ENCODE peak calls at places on chromosomes 6 and 20, in six cellular contexts. One of them, this sample, is unnamed.

GRCh38 chr6:154786144-154786868 is 53.1 kb downstream of the SCAF8 start:
- DNase-seq in GM12878: no peak
- DNase-seq in stomach: no peak
- DNase-seq in spleen: no peak
- DNase-seq in breast epithelium: no peak
- DNase-seq in GM23338: no peak
- DNase-seq in this sample: no peak

GRCh38 chr20:60389441-60389840 is 431.2 kb downstream of the CDH26 start:
- DNase-seq in GM12878: no peak
- DNase-seq in stomach: no peak
- DNase-seq in spleen: no peak
- DNase-seq in breast epithelium: no peak
- DNase-seq in GM23338: no peak
- DNase-seq in this sample: no peak

GRCh38 chr6:43768983-43769525 is 957 bp upstream of the VEGFA start:
- DNase-seq in GM12878: no peak
- DNase-seq in stomach: no peak
- DNase-seq in spleen: peak
- DNase-seq in breast epithelium: no peak
- DNase-seq in GM23338: no peak
- DNase-seq in this sample: peak

GRCh38 chr6:47371139-47371874 is 61.6 kb upstream of the TNFRSF21 start:
- DNase-seq in GM12878: no peak
- DNase-seq in stomach: no peak
- DNase-seq in spleen: no peak
- DNase-seq in breast epithelium: no peak
- DNase-seq in GM23338: peak
- DNase-seq in this sample: no peak

GRCh38 chr6:30981942-30982772 is 1.4 kb upstream of the MUC21 start:
- DNase-seq in GM12878: no peak
- DNase-seq in stomach: peak
- DNase-seq in spleen: no peak
- DNase-seq in breast epithelium: no peak
- DNase-seq in GM23338: peak
- DNase-seq in this sample: no peak

GRCh38 chr20:1462834-1463233 is 3.8 kb downstream of the NSFL1C start:
- DNase-seq in GM12878: peak
- DNase-seq in stomach: no peak
- DNase-seq in spleen: no peak
- DNase-seq in breast epithelium: no peak
- DNase-seq in GM23338: no peak
- DNase-seq in this sample: no peak

GRCh38 chr6:11083491-11083890 is 10.1 kb upstream of the SMIM13 start:
- DNase-seq in GM12878: no peak
- DNase-seq in stomach: no peak
- DNase-seq in spleen: no peak
- DNase-seq in breast epithelium: no peak
- DNase-seq in GM23338: no peak
- DNase-seq in this sample: no peak

GRCh38 chr6:7640607-7641577 is 50.9 kb downstream of the SNRNP48 start:
- DNase-seq in GM12878: no peak
- DNase-seq in stomach: no peak
- DNase-seq in spleen: no peak
- DNase-seq in breast epithelium: no peak
- DNase-seq in GM23338: peak
- DNase-seq in this sample: no peak

GRCh38 chr6:27601668-27602254 is 128.9 kb upstream of the ZNF184 start:
- DNase-seq in GM12878: no peak
- DNase-seq in stomach: no peak
- DNase-seq in spleen: no peak
- DNase-seq in breast epithelium: no peak
- DNase-seq in GM23338: peak
- DNase-seq in this sample: no peak

GRCh38 chr20:3560578-3560977 is 89.8 kb downstream of the ATRN start:
- DNase-seq in GM12878: no peak
- DNase-seq in stomach: no peak
- DNase-seq in spleen: no peak
- DNase-seq in breast epithelium: no peak
- DNase-seq in GM23338: no peak
- DNase-seq in this sample: no peak

GRCh38 chr20:10313215-10313614 is 94.6 kb downstream of the SNAP25 start:
- DNase-seq in GM12878: no peak
- DNase-seq in stomach: no peak
- DNase-seq in spleen: no peak
- DNase-seq in breast epithelium: no peak
- DNase-seq in GM23338: no peak
- DNase-seq in this sample: no peak

DNA sequence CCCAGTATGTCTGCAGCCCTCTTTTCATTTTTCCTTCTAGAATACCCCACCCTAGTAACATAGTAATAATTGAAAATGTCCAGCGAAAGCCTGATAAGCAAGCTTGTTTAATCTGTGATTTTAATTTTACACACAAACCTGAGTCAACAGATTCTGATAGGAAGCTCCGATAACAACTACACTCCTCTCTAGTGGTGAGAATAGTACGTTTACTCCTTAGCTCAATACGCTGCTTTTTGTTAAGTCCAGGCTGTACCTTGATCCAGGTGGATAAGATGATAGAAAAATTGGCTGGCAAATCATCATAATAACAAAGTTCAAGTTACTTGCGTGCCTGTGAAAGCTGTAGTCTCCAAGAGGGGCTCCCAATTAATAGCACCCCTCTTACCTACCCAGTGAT is 25.5 kb upstream of the DCBLD1 start:
- DNase-seq in GM12878: no peak
- DNase-seq in stomach: no peak
- DNase-seq in spleen: no peak
- DNase-seq in breast epithelium: no peak
- DNase-seq in GM23338: no peak
- DNase-seq in this sample: no peak
- TF ChIP-seq POLR2AphosphoS5 in GM12878: no peak
- TF ChIP-seq POLR2AphosphoS5 in stomach: no peak
- TF ChIP-seq POLR2AphosphoS5 in spleen: no peak
- TF ChIP-seq POLR2AphosphoS5 in breast epithelium: no peak
- TF ChIP-seq POLR2AphosphoS5 in GM23338: no peak
- TF ChIP-seq POLR2AphosphoS5 in this sample: no peak

DNA sequence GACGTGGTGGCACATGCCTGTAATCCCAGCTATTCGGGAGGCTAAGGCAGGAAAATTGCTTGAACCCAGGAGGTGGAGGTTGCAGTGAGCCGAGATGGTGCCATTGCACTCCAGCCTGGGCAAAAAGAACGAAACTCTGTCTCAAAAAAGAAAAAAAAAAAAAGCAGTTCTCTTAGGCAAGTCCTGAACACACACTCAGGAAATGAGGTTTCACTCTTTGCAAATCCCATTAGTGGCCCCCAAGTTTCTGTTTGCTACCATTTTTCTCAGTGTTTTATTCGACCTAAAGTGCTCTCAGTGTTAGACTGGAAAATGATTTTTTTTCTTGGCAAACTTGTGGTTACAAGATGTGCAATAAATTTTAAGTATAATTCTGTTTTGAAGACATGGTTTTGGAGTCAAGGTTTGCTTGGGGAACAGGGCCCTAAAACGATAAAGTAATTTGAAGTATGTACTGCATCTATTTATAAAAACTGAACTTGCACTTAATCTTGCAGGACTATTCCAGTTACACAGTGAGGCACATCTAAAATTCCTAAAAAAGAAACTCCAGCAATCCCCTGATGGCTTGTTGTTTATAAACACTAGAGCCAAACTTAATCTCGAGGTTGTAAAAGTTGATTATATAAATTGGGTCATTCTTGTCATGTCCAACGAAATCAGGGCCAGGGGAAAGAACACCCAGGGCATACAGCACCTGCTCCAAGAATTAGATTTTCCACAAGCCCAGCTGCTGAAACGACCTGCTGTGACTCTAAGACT is 42.6 kb downstream of the MAP1LC3A start:
- DNase-seq in GM12878: no peak
- DNase-seq in stomach: no peak
- DNase-seq in spleen: no peak
- DNase-seq in breast epithelium: no peak
- DNase-seq in GM23338: no peak
- DNase-seq in this sample: no peak
- TF ChIP-seq POLR2AphosphoS5 in GM12878: no peak
- TF ChIP-seq POLR2AphosphoS5 in stomach: peak
- TF ChIP-seq POLR2AphosphoS5 in spleen: no peak
- TF ChIP-seq POLR2AphosphoS5 in breast epithelium: no peak
- TF ChIP-seq POLR2AphosphoS5 in GM23338: no peak
- TF ChIP-seq POLR2AphosphoS5 in this sample: peak

GRCh38 chr6:53741417-53741816 is 53.4 kb upstream of the LRRC1 start:
- DNase-seq in GM12878: no peak
- DNase-seq in stomach: no peak
- DNase-seq in spleen: no peak
- DNase-seq in breast epithelium: no peak
- DNase-seq in GM23338: peak
- DNase-seq in this sample: no peak
- TF ChIP-seq POLR2AphosphoS5 in GM12878: no peak
- TF ChIP-seq POLR2AphosphoS5 in stomach: no peak
- TF ChIP-seq POLR2AphosphoS5 in spleen: no peak
- TF ChIP-seq POLR2AphosphoS5 in breast epithelium: no peak
- TF ChIP-seq POLR2AphosphoS5 in GM23338: no peak
- TF ChIP-seq POLR2AphosphoS5 in this sample: no peak

GRCh38 chr6:90078513-90079289 is 184.4 kb downstream of the GJA10 start:
- DNase-seq in GM12878: no peak
- DNase-seq in stomach: no peak
- DNase-seq in spleen: no peak
- DNase-seq in breast epithelium: no peak
- DNase-seq in GM23338: peak
- DNase-seq in this sample: no peak
- TF ChIP-seq POLR2AphosphoS5 in GM12878: no peak
- TF ChIP-seq POLR2AphosphoS5 in stomach: no peak
- TF ChIP-seq POLR2AphosphoS5 in spleen: no peak
- TF ChIP-seq POLR2AphosphoS5 in breast epithelium: no peak
- TF ChIP-seq POLR2AphosphoS5 in GM23338: no peak
- TF ChIP-seq POLR2AphosphoS5 in this sample: no peak

GRCh38 chr20:11675920-11676617 is 241.6 kb upstream of the BTBD3 start:
- DNase-seq in GM12878: no peak
- DNase-seq in stomach: no peak
- DNase-seq in spleen: no peak
- DNase-seq in breast epithelium: no peak
- DNase-seq in GM23338: no peak
- DNase-seq in this sample: no peak

GRCh38 chr20:11672959-11673358 is 244.7 kb upstream of the BTBD3 start:
- DNase-seq in GM12878: no peak
- DNase-seq in stomach: no peak
- DNase-seq in spleen: no peak
- DNase-seq in breast epithelium: no peak
- DNase-seq in GM23338: no peak
- DNase-seq in this sample: no peak

GRCh38 chr20:11676618-11677289 is 240.9 kb upstream of the BTBD3 start:
- DNase-seq in GM12878: no peak
- DNase-seq in stomach: no peak
- DNase-seq in spleen: no peak
- DNase-seq in breast epithelium: no peak
- DNase-seq in GM23338: peak
- DNase-seq in this sample: no peak

DNA sequence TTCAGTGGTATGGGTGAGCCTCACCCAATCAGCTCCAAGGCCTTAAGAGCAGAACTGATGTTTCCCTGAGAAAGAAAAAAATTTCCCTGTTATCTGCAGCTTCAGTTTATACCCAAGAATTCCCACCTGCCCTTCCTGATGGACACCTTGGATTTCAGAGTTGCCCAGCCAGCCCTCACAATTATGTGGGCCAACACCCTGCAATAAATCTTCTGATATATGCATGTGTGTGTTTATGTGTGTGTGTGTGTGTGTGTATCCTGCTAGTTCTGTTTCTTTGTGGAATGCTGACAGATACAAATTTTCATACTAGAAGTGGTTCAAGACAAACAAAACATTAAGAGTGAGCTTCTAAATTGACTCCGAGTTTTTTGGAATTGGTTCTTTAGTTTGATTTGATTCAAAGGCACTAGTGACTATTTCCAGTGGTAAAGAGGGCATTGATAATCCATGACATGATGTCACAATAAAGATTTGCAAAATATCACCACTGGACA is 246.6 kb upstream of the BTBD3 start:
- DNase-seq in GM12878: no peak
- DNase-seq in stomach: no peak
- DNase-seq in spleen: no peak
- DNase-seq in breast epithelium: no peak
- DNase-seq in GM23338: no peak
- DNase-seq in this sample: no peak
- TF ChIP-seq POLR2AphosphoS5 in GM12878: no peak
- TF ChIP-seq POLR2AphosphoS5 in stomach: no peak
- TF ChIP-seq POLR2AphosphoS5 in spleen: no peak
- TF ChIP-seq POLR2AphosphoS5 in breast epithelium: no peak
- TF ChIP-seq POLR2AphosphoS5 in GM23338: no peak
- TF ChIP-seq POLR2AphosphoS5 in this sample: no peak

GRCh38 chr20:49579874-49580817 is 12.2 kb upstream of the PTGIS start:
- DNase-seq in GM12878: no peak
- DNase-seq in stomach: no peak
- DNase-seq in spleen: peak
- DNase-seq in breast epithelium: no peak
- DNase-seq in GM23338: peak
- DNase-seq in this sample: peak
- TF ChIP-seq POLR2AphosphoS5 in GM12878: no peak
- TF ChIP-seq POLR2AphosphoS5 in stomach: no peak
- TF ChIP-seq POLR2AphosphoS5 in spleen: no peak
- TF ChIP-seq POLR2AphosphoS5 in breast epithelium: no peak
- TF ChIP-seq POLR2AphosphoS5 in GM23338: no peak
- TF ChIP-seq POLR2AphosphoS5 in this sample: peak

DNA sequence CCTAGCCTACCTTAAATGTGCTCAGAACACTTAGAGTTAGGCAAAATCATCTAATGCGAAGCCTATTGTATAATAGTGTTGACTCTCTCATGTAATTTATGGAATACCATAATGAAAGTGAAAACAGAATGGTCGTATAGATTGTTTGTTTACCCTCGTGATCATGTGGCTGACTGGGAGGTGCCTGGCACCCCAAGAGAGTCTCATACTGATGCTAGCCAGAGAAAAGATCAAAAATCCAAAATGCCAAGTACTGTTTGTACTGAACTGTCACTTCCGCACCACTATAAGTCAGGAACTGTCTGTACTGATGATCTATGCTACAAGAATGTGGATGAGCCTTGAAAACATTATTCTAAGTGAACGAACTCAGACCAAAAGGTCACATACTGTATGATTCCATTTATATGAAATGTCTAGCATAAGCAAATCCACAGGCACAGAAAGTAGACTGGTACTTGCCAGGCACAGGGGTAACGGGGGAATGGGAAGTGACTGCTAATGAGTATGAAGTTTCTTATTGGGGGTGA is 22.4 kb downstream of the ZMYND8 start:
- DNase-seq in GM12878: no peak
- DNase-seq in stomach: no peak
- DNase-seq in spleen: no peak
- DNase-seq in breast epithelium: no peak
- DNase-seq in GM23338: no peak
- DNase-seq in this sample: no peak
- TF ChIP-seq POLR2AphosphoS5 in GM12878: no peak
- TF ChIP-seq POLR2AphosphoS5 in stomach: peak
- TF ChIP-seq POLR2AphosphoS5 in spleen: peak
- TF ChIP-seq POLR2AphosphoS5 in breast epithelium: peak
- TF ChIP-seq POLR2AphosphoS5 in GM23338: no peak
- TF ChIP-seq POLR2AphosphoS5 in this sample: peak